ENCODE peak calls at places on chromosome 9, in five cellular contexts. E is Karpas-422, S is ovary, F is H1, L is sigmoid colon. V is an unnamed sample.

GRCh38 chr9:131358438-131359029 is 35.4 kb upstream of the PRRC2B start:
- DNase-seq in E (no peak), L (no peak), F (no peak), S (no peak), V (no peak)

GRCh38 chr9:115164511-115164974 is 46.6 kb upstream of the TNC start:
- DNase-seq in L (no peak), E (no peak), F (no peak), S (no peak), V (no peak)

GRCh38 chr9:124576751-124577150 is 69.6 kb upstream of the NR5A1 start:
- DNase-seq in E (no peak), S (no peak), F (no peak), L (no peak), V (no peak)

GRCh38 chr9:17863213-17863883 is 284.5 kb downstream of the SH3GL2 start:
- DNase-seq in F (no peak), S (no peak), L (no peak), E (no peak), V (no peak)

GRCh38 chr9:33092634-33093033 is 16.2 kb upstream of the SMU1 start:
- DNase-seq in S (no peak), L (no peak), E (no peak), F (no peak), V (no peak)

GRCh38 chr9:96084289-96084688 is 208.8 kb downstream of the ERCC6L2 start:
- DNase-seq in F (no peak), S (no peak), E (no peak), L (no peak), V (no peak)

GRCh38 chr9:81317939-81318338 is 371.4 kb downstream of the TLE1 start:
- DNase-seq in S (no peak), L (no peak), F (no peak), E (no peak), V (no peak)

GRCh38 chr9:136858452-136858843 is 6.3 kb downstream of the MAMDC4 start:
- DNase-seq in L (peak; percentile 55), E (no peak), F (no peak), S (peak; percentile 20), V (no peak)

GRCh38 chr9:137455361-137455991 is 3.7 kb downstream of the NSMF start:
- DNase-seq in S (no peak), F (no peak), E (peak; percentile 82), L (peak; percentile 68), V (no peak)

GRCh38 chr9:135075234-135076142 is 12.0 kb upstream of the OLFM1 start:
- DNase-seq in E (no peak), S (peak; percentile 67), L (peak; percentile 82), F (no peak), V (peak; percentile 54)

GRCh38 chr9:119556129-119556875 is 187.1 kb upstream of the BRINP1 start:
- DNase-seq in S (peak; percentile 71), L (peak; percentile 76), E (peak; percentile 90), F (peak; percentile 59), V (peak; percentile 61)

GRCh38 chr9:81073821-81074220 is 615.5 kb downstream of the TLE1 start:
- DNase-seq in F (no peak), S (no peak), E (no peak), L (no peak), V (no peak)

GRCh38 chr9:35635730-35636129 is 15.0 kb downstream of the SIT1 start:
- DNase-seq in E (no peak), S (no peak), F (no peak), L (no peak), V (no peak)

GRCh38 chr9:93081931-93082330 is 14.1 kb upstream of the CARD19 start:
- DNase-seq in E (no peak), S (no peak), F (no peak), L (peak; percentile 7), V (no peak)

DNA sequence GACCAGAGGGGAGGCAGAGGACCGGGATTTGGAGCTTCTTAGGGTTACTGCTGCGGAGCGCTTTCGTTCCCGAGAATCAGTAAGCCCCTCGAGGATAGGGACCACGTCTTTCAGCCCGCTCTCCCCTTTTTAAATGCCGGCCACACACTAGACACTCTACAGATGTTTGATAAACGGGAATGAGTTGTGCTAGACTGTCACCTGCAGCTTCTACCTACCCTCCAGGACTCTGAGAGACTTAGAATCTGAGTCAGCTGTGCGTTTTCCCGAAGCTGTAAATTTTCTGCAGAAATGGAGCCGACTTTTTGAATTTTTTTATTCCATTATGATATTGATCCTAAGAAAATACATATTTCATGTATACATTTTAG is 670 bp downstream of the CCDC171 start:
- DNase-seq in E (peak; percentile 58), S (no peak), L (no peak), F (no peak), V (no peak)
- H3K27ac ChIP-seq in E (no peak overlapping the region), S (peak overlapping the region; percentile 94), L (peak overlapping the region; percentile 92), F (no peak overlapping the region), V (peak overlapping the region; percentile 85)

GRCh38 chr9:88425538-88425950 is 37.3 kb downstream of the SPIN1 start:
- DNase-seq in E (no peak), F (no peak), S (no peak), L (no peak), V (no peak)
- H3K27ac ChIP-seq in E (no peak overlapping the region), F (no peak overlapping the region), S (no peak overlapping the region), L (peak overlapping the region; percentile 17), V (no peak overlapping the region)

DNA sequence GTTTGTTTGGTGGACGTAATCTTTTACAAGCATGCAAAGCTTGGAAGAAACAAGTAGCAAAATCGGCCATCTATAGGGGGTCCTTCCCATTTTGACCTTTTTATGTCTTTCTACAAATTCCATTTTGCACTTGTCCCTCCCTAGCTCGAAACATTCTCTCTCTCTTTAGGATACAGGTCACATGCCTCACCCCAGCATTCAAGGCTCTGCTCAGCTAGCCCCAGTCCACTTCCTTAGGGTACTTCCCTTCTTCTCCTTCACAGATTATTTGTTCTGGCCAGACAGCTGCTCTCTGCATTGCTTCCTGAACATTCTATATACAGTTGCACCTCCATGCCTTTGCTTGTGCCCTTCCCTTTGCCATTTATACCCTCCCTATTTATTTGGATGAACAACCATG is 31.7 kb upstream of the TRIM14 start:
- DNase-seq in F (no peak), S (no peak), E (no peak), L (no peak), V (no peak)
- H3K27ac ChIP-seq in F (no peak overlapping the region), S (no peak overlapping the region), E (no peak overlapping the region), L (no peak overlapping the region), V (no peak overlapping the region)

DNA sequence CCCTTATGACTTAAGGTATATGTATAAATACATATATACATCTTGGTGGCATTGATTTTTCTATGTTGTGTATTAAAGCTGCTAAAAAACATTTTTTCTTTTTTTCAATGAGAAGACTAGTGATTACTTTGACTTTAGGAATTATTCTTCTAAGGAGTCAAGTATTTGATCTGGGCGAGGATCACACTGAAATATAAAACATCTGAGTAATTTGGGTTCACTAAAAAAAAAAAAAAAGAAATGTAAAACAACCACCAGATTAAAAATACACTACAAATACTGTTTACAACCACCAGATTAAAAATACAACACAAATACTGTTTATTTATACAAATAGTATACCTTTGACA is 9.0 kb downstream of the UBAP1 start:
- DNase-seq in F (no peak), L (no peak), S (no peak), E (no peak), V (no peak)
- H3K27ac ChIP-seq in F (no peak overlapping the region), L (no peak overlapping the region), S (no peak overlapping the region), E (peak overlapping the region; percentile 4), V (peak overlapping the region; percentile 81)

GRCh38 chr9:91258448-91258847 is 103.3 kb downstream of the AUH start:
- DNase-seq in E (no peak), F (no peak), L (no peak), S (no peak), V (no peak)

GRCh38 chr9:91253488-91253887 is 108.2 kb downstream of the AUH start:
- DNase-seq in S (no peak), F (no peak), E (peak; percentile 43), L (no peak), V (no peak)

GRCh38 chr9:91259162-91259561 is 102.6 kb downstream of the AUH start:
- DNase-seq in S (no peak), F (no peak), E (no peak), L (no peak), V (no peak)

GRCh38 chr9:91256235-91256634 is 105.5 kb downstream of the AUH start:
- DNase-seq in L (no peak), S (no peak), E (no peak), F (no peak), V (no peak)

GRCh38 chr9:91255327-91255726 is 106.4 kb downstream of the AUH start:
- DNase-seq in L (no peak), E (no peak), S (no peak), F (no peak), V (no peak)
- H3K27ac ChIP-seq in L (no peak overlapping the region), E (no peak overlapping the region), S (no peak overlapping the region), F (no peak overlapping the region), V (no peak overlapping the region)

GRCh38 chr9:11471321-11471720 is 858.5 kb upstream of the PTPRD start:
- DNase-seq in L (no peak), E (no peak), S (no peak), F (no peak), V (no peak)
- H3K27ac ChIP-seq in L (no peak overlapping the region), E (no peak overlapping the region), S (no peak overlapping the region), F (no peak overlapping the region), V (no peak overlapping the region)

DNA sequence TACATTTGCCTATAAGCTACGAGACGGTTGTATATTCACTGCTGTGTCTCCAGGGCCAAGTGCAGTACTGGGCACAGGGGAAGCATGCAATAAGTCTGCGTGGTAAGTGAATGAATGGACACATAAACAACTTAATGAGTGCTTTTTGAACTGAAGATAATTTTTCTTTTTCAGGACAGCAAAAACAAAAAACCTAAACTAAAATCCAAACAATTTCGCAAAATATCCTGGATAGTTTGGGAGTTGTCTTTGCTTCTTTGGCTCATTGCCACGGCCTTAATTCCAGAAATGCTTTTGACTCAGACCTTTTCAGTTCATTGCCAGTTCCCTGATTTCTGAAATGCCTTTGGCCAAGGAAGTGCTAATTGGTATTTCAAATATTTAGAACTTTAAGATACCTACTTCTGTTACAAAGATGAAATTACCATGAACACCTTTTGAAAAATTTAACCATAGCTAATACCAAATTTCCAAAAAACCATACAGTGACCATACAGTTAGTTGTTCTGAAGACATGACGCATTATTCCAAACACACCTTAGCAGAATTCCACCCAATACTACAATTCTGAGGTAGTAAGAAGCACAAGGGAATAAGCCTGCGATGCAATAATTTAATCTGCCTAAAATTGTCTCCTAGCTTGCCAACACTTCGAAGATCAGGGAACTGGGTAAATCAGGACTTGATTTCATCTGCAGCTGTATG is 42.8 kb downstream of the TEK start:
- DNase-seq in F (no peak), S (no peak), E (no peak), L (no peak), V (no peak)
- H3K27ac ChIP-seq in F (no peak overlapping the region), S (no peak overlapping the region), E (no peak overlapping the region), L (peak overlapping the region; percentile 76), V (peak overlapping the region; percentile 22)

DNA sequence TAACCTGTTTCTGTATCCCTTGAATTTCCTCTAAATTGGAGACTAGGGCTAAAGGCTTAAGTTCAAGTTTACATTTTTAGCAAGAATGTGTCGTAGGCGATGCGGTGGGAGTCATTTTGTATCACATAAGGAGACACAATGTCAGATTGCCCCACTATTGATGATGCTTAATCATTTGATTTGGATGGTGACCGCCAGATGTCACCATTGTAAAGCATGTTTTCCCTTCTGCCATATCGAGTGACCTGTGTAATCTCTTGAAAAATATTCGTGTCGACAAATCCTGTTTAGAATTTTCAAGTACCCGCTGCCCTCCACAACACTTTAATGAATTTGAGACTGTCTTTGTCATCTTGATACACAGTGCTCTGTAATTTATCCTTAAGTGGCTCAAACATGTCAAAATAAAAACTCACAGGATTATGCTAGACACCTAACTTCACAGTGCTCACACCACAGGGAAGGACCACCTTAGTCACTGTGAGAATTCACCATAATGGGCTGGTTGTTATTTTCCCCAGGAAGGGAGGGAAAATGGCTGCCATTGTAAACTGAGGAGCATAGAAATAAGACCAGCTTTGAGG is 34.5 kb upstream of the SLC46A2 start:
- DNase-seq in S (no peak), E (peak; percentile 56), L (no peak), F (no peak), V (no peak)
- H3K27ac ChIP-seq in S (no peak overlapping the region), E (no peak overlapping the region), L (no peak overlapping the region), F (no peak overlapping the region), V (no peak overlapping the region)